ENCODE peak calls at places on chromosomes 7 and 10, in ten cellular contexts. J, N, Z, B, A, G, Y, X, E and K are unnamed samples.

GRCh38 chr10:52927678-52928077 is 155.1 kb upstream of the MBL2 start:
- DNase-seq in G (no peak), B (no peak), X (no peak), E (no peak), Y (no peak), J (no peak), A (no peak), N (no peak), Z (no peak), K (no peak)

GRCh38 chr10:117165557-117166419 is 27.7 kb upstream of the VAX1 start:
- DNase-seq in N (peak), G (peak), X (no peak), Z (peak), Y (no peak), J (no peak), E (no peak), A (peak), B (no peak), K (peak)

GRCh38 chr7:16528520-16528919 is 1.9 kb downstream of the LRRC72 start:
- DNase-seq in Z (no peak), X (no peak), G (peak), Y (no peak), B (no peak), E (no peak), A (no peak), N (no peak), J (no peak), K (no peak)

GRCh38 chr10:103491729-103492364 is 1.7 kb upstream of the NEURL1 start:
- DNase-seq in Z (peak), E (no peak), N (no peak), B (no peak), G (peak), Y (no peak), A (peak), X (no peak), J (no peak), K (no peak)

GRCh38 chr7:138975343-138976104 is 5.7 kb downstream of the KIAA1549 start:
- DNase-seq in Y (no peak), N (peak), B (peak), J (no peak), A (no peak), G (no peak), E (no peak), X (no peak), Z (no peak), K (no peak)

GRCh38 chr10:132715791-132716680 is 69.9 kb downstream of the NKX6-2 start:
- DNase-seq in J (no peak), X (no peak), N (no peak), Z (no peak), A (no peak), E (no peak), B (no peak), Y (no peak), G (no peak), K (no peak)

GRCh38 chr10:43905502-43906236 is 257.0 kb upstream of the ZNF32 start:
- DNase-seq in E (no peak), G (peak), X (no peak), B (no peak), Y (no peak), N (no peak), A (no peak), J (no peak), Z (no peak), K (no peak)

GRCh38 chr7:37287093-37287492 is 161.6 kb downstream of the ELMO1 start:
- DNase-seq in A (peak), N (no peak), X (no peak), J (no peak), Z (no peak), B (peak), E (no peak), Y (peak), G (no peak), K (no peak)

GRCh38 chr10:17669185-17669872 is 25.4 kb downstream of the STAM start:
- DNase-seq in G (no peak), A (no peak), X (peak), J (no peak), Y (no peak), Z (no peak), N (no peak), E (no peak), B (no peak), K (no peak)

GRCh38 chr10:84668186-84668763 is 339.9 kb downstream of the CCSER2 start:
- DNase-seq in E (no peak), X (no peak), A (no peak), B (no peak), J (no peak), N (no peak), G (no peak), Z (no peak), Y (no peak), K (no peak)

GRCh38 chr7:128353610-128354009 is 7.9 kb downstream of the PRRT4 start:
- DNase-seq in E (no peak), X (no peak), Z (no peak), Y (no peak), B (no peak), N (no peak), J (no peak), G (no peak), A (no peak), K (no peak)

GRCh38 chr7:75971961-75972763 is 22.2 kb downstream of the TMEM120A start:
- DNase-seq in N (peak), A (no peak), X (no peak), G (peak), B (no peak), J (no peak), E (no peak), Y (no peak), Z (no peak), K (peak)

GRCh38 chr7:155653773-155654172 is 9.3 kb downstream of the RBM33 start:
- DNase-seq in A (no peak), B (no peak), Y (no peak), J (no peak), Z (no peak), E (no peak), X (no peak), G (peak), N (no peak), K (no peak)

GRCh38 chr10:131815366-131816156 is 85.2 kb upstream of the PPP2R2D start:
- DNase-seq in J (no peak), X (no peak), E (peak), B (no peak), G (no peak), Y (no peak), N (no peak), A (no peak), Z (no peak), K (no peak)

GRCh38 chr10:49309691-49310371 is 10.9 kb downstream of the C10orf71 start:
- DNase-seq in N (no peak), J (peak), Y (peak), A (no peak), E (no peak), Z (no peak), B (no peak), X (no peak), G (no peak), K (no peak)

GRCh38 chr10:44993922-44994751 is 6.6 kb upstream of the ZNF22 start:
- DNase-seq in Z (no peak), E (no peak), J (no peak), B (no peak), Y (no peak), X (no peak), G (peak), N (no peak), A (no peak), K (no peak)

GRCh38 chr10:105758209-105758998 is 1117.3 kb downstream of the SORCS3 start:
- DNase-seq in E (no peak), X (no peak), A (no peak), N (no peak), J (no peak), Z (no peak), Y (no peak), G (no peak), B (no peak), K (no peak)

GRCh38 chr10:1102392-1102791 is 46.2 kb downstream of the WDR37 start:
- DNase-seq in Y (no peak), A (no peak), G (no peak), B (no peak), Z (no peak), J (no peak), X (no peak), E (no peak), N (no peak), K (no peak)

GRCh38 chr7:117427258-117427701 is at the start of gene ASZ1:
- DNase-seq in G (no peak), X (no peak), N (no peak), A (no peak), J (no peak), Z (no peak), B (no peak), Y (no peak), E (no peak), K (no peak)

GRCh38 chr7:17456541-17456940 is 158.1 kb downstream of the AHR start:
- DNase-seq in J (no peak), E (no peak), Z (no peak), Y (no peak), N (no peak), X (no peak), A (no peak), B (no peak), G (peak), K (no peak)

GRCh38 chr10:26555719-26556368 is 117.7 kb downstream of the APBB1IP start:
- DNase-seq in N (no peak), A (no peak), Z (no peak), G (peak), E (peak), B (no peak), X (no peak), Y (no peak), J (no peak), K (no peak)

GRCh38 chr7:1559626-1560590 is 3.9 kb upstream of the TMEM184A start:
- DNase-seq in G (no peak), B (no peak), Z (no peak), E (no peak), X (no peak), N (no peak), Y (no peak), J (no peak), A (no peak), K (no peak)

GRCh38 chr10:44960098-44960480 is 487 bp downstream of the RASSF4 start:
- DNase-seq in E (no peak), B (no peak), X (no peak), G (no peak), J (no peak), Y (no peak), A (no peak), N (peak), Z (no peak), K (no peak)

GRCh38 chr7:113891828-113892227 is 27.0 kb downstream of the PPP1R3A start:
- DNase-seq in G (peak), J (no peak), B (no peak), E (no peak), A (no peak), Z (no peak), X (no peak), Y (no peak), N (no peak), K (no peak)

GRCh38 chr10:125030567-125031197 is 88.8 kb downstream of the ZRANB1 start:
- DNase-seq in B (no peak), J (no peak), Y (peak), N (no peak), A (no peak), E (peak), Z (no peak), X (no peak), G (no peak), K (no peak)

GRCh38 chr10:89889610-89890009 is 188.2 kb downstream of the KIF20B start:
- DNase-seq in Z (no peak), E (no peak), B (no peak), G (no peak), N (no peak), A (no peak), Y (no peak), X (no peak), J (no peak), K (no peak)

GRCh38 chr10:18238875-18239485 is 98.8 kb downstream of the CACNB2 start:
- DNase-seq in B (no peak), A (peak), E (no peak), Y (peak), N (peak), Z (peak), X (no peak), G (peak), J (peak), K (no peak)

GRCh38 chr7:375491-375821 is 85.5 kb downstream of the FOXL3 start:
- DNase-seq in N (no peak), Z (no peak), X (no peak), E (peak), G (no peak), A (no peak), J (no peak), B (no peak), Y (no peak), K (peak)

GRCh38 chr10:117216611-117217195 is 19.4 kb downstream of the KCNK18 start:
- DNase-seq in B (peak), J (peak), N (peak), A (peak), E (peak), Y (peak), G (peak), X (peak), Z (peak), K (peak)

GRCh38 chr7:26549281-26549943 is 257.8 kb downstream of the SNX10 start:
- DNase-seq in J (no peak), Y (no peak), E (peak), G (no peak), X (no peak), Z (no peak), A (peak), B (no peak), N (no peak), K (no peak)